ENCODE peak calls at places on chromosomes 3 and 15, in four cellular contexts. One of them, this sample, is unnamed.

GRCh38 chr3:82610236-82610635 is 848.8 kb upstream of the GBE1 start:
- DNase-seq in AML-193: no peak
- DNase-seq in foreskin fibroblast: peak
- DNase-seq in lung: no peak
- DNase-seq in this sample: no peak

GRCh38 chr3:12948371-12948770 is 107.0 kb upstream of the RPL32 start:
- DNase-seq in AML-193: no peak
- DNase-seq in lung: no peak
- DNase-seq in foreskin fibroblast: peak
- DNase-seq in this sample: no peak

GRCh38 chr3:184491867-184492615 is 69.5 kb upstream of the EPHB3 start:
- DNase-seq in lung: peak
- DNase-seq in foreskin fibroblast: peak
- DNase-seq in AML-193: peak
- DNase-seq in this sample: no peak

GRCh38 chr15:62533687-62534086 is 368.6 kb upstream of the C2CD4B start:
- DNase-seq in foreskin fibroblast: peak
- DNase-seq in lung: no peak
- DNase-seq in AML-193: no peak
- DNase-seq in this sample: no peak

GRCh38 chr3:134300520-134300919 is 49.9 kb upstream of the RYK start:
- DNase-seq in AML-193: no peak
- DNase-seq in foreskin fibroblast: peak
- DNase-seq in lung: no peak
- DNase-seq in this sample: no peak

GRCh38 chr3:36494461-36495109 is 114.3 kb downstream of the STAC start:
- DNase-seq in AML-193: peak
- DNase-seq in foreskin fibroblast: peak
- DNase-seq in lung: no peak
- DNase-seq in this sample: no peak

GRCh38 chr3:108887777-108888176 is 65.2 kb downstream of the TRAT1 start:
- DNase-seq in AML-193: no peak
- DNase-seq in foreskin fibroblast: no peak
- DNase-seq in lung: no peak
- DNase-seq in this sample: no peak

GRCh38 chr3:13009132-13009945 is 63.9 kb downstream of the IQSEC1 start:
- DNase-seq in foreskin fibroblast: no peak
- DNase-seq in AML-193: peak
- DNase-seq in lung: peak
- DNase-seq in this sample: peak

GRCh38 chr3:177300842-177301241 is 103.6 kb upstream of the TBL1XR1 start:
- DNase-seq in AML-193: no peak
- DNase-seq in lung: no peak
- DNase-seq in foreskin fibroblast: no peak
- DNase-seq in this sample: no peak

GRCh38 chr3:172181936-172182708 is 142.7 kb downstream of the FNDC3B start:
- DNase-seq in AML-193: no peak
- DNase-seq in foreskin fibroblast: peak
- DNase-seq in lung: no peak
- DNase-seq in this sample: no peak

GRCh38 chr3:52798978-52799476 is 4.4 kb downstream of the ITIH3 start:
- DNase-seq in foreskin fibroblast: peak
- DNase-seq in AML-193: peak
- DNase-seq in lung: no peak
- DNase-seq in this sample: no peak

GRCh38 chr15:48602358-48603122 is 43.0 kb downstream of the FBN1 start:
- DNase-seq in foreskin fibroblast: peak
- DNase-seq in AML-193: no peak
- DNase-seq in lung: no peak
- DNase-seq in this sample: no peak

GRCh38 chr3:50738252-50738598 is 63.5 kb downstream of the DOCK3 start:
- DNase-seq in AML-193: no peak
- DNase-seq in lung: no peak
- DNase-seq in foreskin fibroblast: no peak
- DNase-seq in this sample: no peak

GRCh38 chr3:173725507-173725906 is 328.0 kb downstream of the NLGN1 start:
- DNase-seq in AML-193: no peak
- DNase-seq in lung: no peak
- DNase-seq in foreskin fibroblast: no peak
- DNase-seq in this sample: no peak

GRCh38 chr3:151434151-151434890 is 26.5 kb downstream of the IGSF10 start:
- DNase-seq in AML-193: no peak
- DNase-seq in lung: no peak
- DNase-seq in foreskin fibroblast: peak
- DNase-seq in this sample: no peak

GRCh38 chr3:184884359-184885017 is 72.5 kb downstream of the VPS8 start:
- DNase-seq in foreskin fibroblast: no peak
- DNase-seq in lung: no peak
- DNase-seq in AML-193: no peak
- DNase-seq in this sample: no peak

GRCh38 chr15:57972801-57973311 is 92.7 kb downstream of the ALDH1A2 start:
- DNase-seq in AML-193: no peak
- DNase-seq in foreskin fibroblast: no peak
- DNase-seq in lung: no peak
- DNase-seq in this sample: no peak

GRCh38 chr3:193782280-193782654 is 189.3 kb downstream of the OPA1 start:
- DNase-seq in lung: peak
- DNase-seq in foreskin fibroblast: no peak
- DNase-seq in AML-193: no peak
- DNase-seq in this sample: no peak

GRCh38 chr15:52424856-52425431 is 103.7 kb downstream of the MYO5A start:
- DNase-seq in foreskin fibroblast: peak
- DNase-seq in AML-193: no peak
- DNase-seq in lung: no peak
- DNase-seq in this sample: no peak

GRCh38 chr15:77507151-77507847 is 86.6 kb downstream of the HMG20A start:
- DNase-seq in AML-193: no peak
- DNase-seq in foreskin fibroblast: peak
- DNase-seq in lung: peak
- DNase-seq in this sample: no peak

GRCh38 chr3:139260793-139261736 is 82.8 kb upstream of the MRPS22 start:
- DNase-seq in lung: no peak
- DNase-seq in foreskin fibroblast: no peak
- DNase-seq in AML-193: no peak
- DNase-seq in this sample: no peak

GRCh38 chr3:126996905-126997304 is 14.0 kb downstream of the PLXNA1 start:
- DNase-seq in AML-193: no peak
- DNase-seq in foreskin fibroblast: peak
- DNase-seq in lung: no peak
- DNase-seq in this sample: no peak

GRCh38 chr3:124974691-124975090 is 40.1 kb upstream of the MUC13 start:
- DNase-seq in AML-193: no peak
- DNase-seq in foreskin fibroblast: no peak
- DNase-seq in lung: no peak
- DNase-seq in this sample: no peak

GRCh38 chr3:39136533-39137434 is 16.6 kb downstream of the CSRNP1 start:
- DNase-seq in foreskin fibroblast: no peak
- DNase-seq in lung: no peak
- DNase-seq in AML-193: no peak
- DNase-seq in this sample: no peak

GRCh38 chr15:100464256-100464655 is 64.5 kb downstream of the CERS3 start:
- DNase-seq in foreskin fibroblast: no peak
- DNase-seq in AML-193: no peak
- DNase-seq in lung: no peak
- DNase-seq in this sample: no peak

This sample was measured in activated B cell treated with CpG ODN at 0.5 μM for 24 hours.